ENCODE peak calls at places on chromosomes 3 and 15, in ten cellular contexts. C is MM.1S, X is tibial nerve, H is testis, T is cardiac muscle cell, K is kidney, W is mucosa of descending colon, S is spleen, D is SJSA1, Z is BE2C. I is an unnamed sample.
A peak's percentile ranks its signal among the peaks of the same experiment; 100 is the strongest.

GRCh38 chr3:27089641-27090040 is 279.5 kb downstream of the NEK10 start:
- DNase-seq in T (no peak), Z (no peak), C (no peak), K (no peak), D (no peak), S (no peak), W (no peak), X (no peak), H (no peak), I (no peak)

GRCh38 chr3:63479661-63480035 is 172.8 kb upstream of the SNTN start:
- DNase-seq in W (no peak), D (no peak), C (no peak), H (no peak), K (no peak), T (peak; percentile 25), S (no peak), Z (no peak), X (no peak), I (no peak)

GRCh38 chr15:82647045-82647834 is at the start of gene CPEB1:
- DNase-seq in Z (peak; percentile 39), C (no peak), X (no peak), T (peak; percentile 45), K (peak; percentile 83), H (peak; percentile 72), S (no peak), D (peak; percentile 49), W (peak; percentile 15), I (no peak)

GRCh38 chr3:14462738-14463137 is 60.3 kb downstream of the SLC6A6 start:
- DNase-seq in W (no peak), T (no peak), X (no peak), C (no peak), S (no peak), H (no peak), Z (no peak), K (no peak), D (no peak), I (peak; percentile 84)

GRCh38 chr3:55658297-55659022 is 171.4 kb upstream of the WNT5A start:
- DNase-seq in C (peak; percentile 89), H (no peak), W (no peak), X (no peak), S (no peak), Z (no peak), K (no peak), T (no peak), D (no peak), I (peak; percentile 21)

GRCh38 chr3:13493867-13494441 is 13.8 kb downstream of the HDAC11 start:
- DNase-seq in X (no peak), W (no peak), C (no peak), T (no peak), H (no peak), K (peak; percentile 60), D (no peak), Z (no peak), S (peak; percentile 60), I (no peak)

GRCh38 chr15:54482251-54482650 is 504.0 kb downstream of the UNC13C start:
- DNase-seq in K (no peak), D (no peak), T (no peak), H (no peak), C (no peak), W (no peak), S (peak; percentile 35), Z (no peak), X (no peak), I (no peak)

GRCh38 chr3:10560060-10560861 is 54.9 kb upstream of the ATP2B2 start:
- DNase-seq in W (no peak), C (no peak), S (no peak), X (no peak), D (no peak), T (no peak), Z (no peak), K (no peak), H (no peak), I (no peak)

GRCh38 chr15:39461536-39462140 is 119.2 kb upstream of the THBS1 start:
- DNase-seq in X (no peak), Z (no peak), T (no peak), K (peak; percentile 90), D (no peak), C (no peak), W (no peak), H (peak; percentile 76), S (no peak), I (no peak)

GRCh38 chr3:21331321-21331720 is 419.7 kb downstream of the ZNF385D start:
- DNase-seq in X (no peak), S (no peak), C (no peak), H (no peak), Z (no peak), W (no peak), T (no peak), D (no peak), K (no peak), I (no peak)

GRCh38 chr15:47991376-47991775 is 129.4 kb upstream of the SLC24A5 start:
- DNase-seq in H (no peak), K (no peak), W (no peak), Z (no peak), X (no peak), T (no peak), S (no peak), C (no peak), D (no peak), I (no peak)

GRCh38 chr3:37907906-37908305 is 46.2 kb downstream of the CTDSPL start:
- DNase-seq in W (no peak), S (no peak), Z (no peak), X (no peak), D (no peak), H (no peak), K (no peak), C (peak; percentile 97), T (no peak), I (no peak)

DNA sequence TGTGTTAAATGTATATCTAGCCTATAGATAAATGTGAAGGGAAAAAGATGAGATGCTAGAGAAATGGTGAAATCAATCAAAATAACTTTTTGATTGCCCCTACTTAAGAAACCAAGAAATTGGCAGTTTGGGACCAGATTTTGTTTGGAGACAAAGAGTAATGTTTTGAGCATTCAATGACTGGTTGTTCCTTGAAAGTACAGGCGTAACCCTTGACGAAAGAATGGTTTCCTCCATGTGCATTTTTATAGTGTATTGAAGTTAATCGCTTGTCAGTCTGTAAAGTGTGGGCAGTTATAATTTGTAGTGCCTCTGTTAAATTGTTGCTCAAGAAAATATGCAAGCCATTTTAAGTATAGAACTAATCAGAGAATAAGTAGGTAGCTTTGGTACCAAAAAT is 1.2 kb downstream of the KIF23 start:
- DNase-seq in D (no peak), C (no peak), S (no peak), T (no peak), Z (no peak), X (no peak), H (no peak), K (no peak), W (no peak), I (no peak)
- H3K4me3 ChIP-seq in D (peak overlapping the region; percentile 82), C (peak overlapping the region; percentile 91), S (no peak overlapping the region), T (peak overlapping the region; percentile 66), Z (peak overlapping the region; percentile 85), X (no peak overlapping the region), H (no peak overlapping the region), K (no peak overlapping the region), W (no peak overlapping the region), I (no peak overlapping the region)

GRCh38 chr3:150545419-150546225 is 674 bp downstream of the SERP1 start:
- DNase-seq in K (peak; percentile 91), W (peak; percentile 63), C (peak; percentile 45), H (peak; percentile 46), Z (no peak), D (peak; percentile 52), X (peak; percentile 21), T (peak; percentile 17), S (no peak), I (peak; percentile 46)

GRCh38 chr3:150543128-150543527 is 3.2 kb downstream of the SERP1 start:
- DNase-seq in S (no peak), D (no peak), K (no peak), X (no peak), Z (no peak), T (no peak), W (no peak), C (no peak), H (no peak), I (no peak)

GRCh38 chr3:150544040-150544439 is 2.3 kb downstream of the SERP1 start:
- DNase-seq in W (no peak), D (no peak), T (no peak), X (no peak), Z (no peak), K (no peak), C (no peak), H (no peak), S (no peak), I (peak; percentile 73)

GRCh38 chr3:150543531-150543930 is 2.8 kb downstream of the SERP1 start:
- DNase-seq in C (no peak), D (no peak), S (no peak), W (no peak), Z (no peak), H (no peak), X (no peak), T (no peak), K (no peak), I (no peak)

DNA sequence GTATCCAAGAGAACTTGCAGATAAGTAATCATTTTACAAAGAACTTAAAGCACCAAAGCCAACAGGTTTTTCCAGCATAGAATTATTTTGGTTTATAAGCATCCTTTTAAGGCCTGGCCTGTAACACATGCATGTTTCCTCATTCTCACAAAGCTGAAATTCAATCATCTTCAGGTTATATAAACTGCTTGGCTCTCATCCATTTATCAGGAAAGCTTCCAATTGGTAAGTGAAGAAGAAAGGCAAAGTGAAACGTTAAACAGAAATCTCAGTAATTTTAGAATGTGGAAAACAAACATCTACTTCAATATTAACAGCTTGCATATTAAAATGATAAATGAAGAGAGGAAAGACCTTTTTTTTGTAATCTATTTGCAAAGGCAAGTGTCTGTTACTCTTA is 1.6 kb downstream of the SERP1 start:
- DNase-seq in W (no peak), H (no peak), C (no peak), D (no peak), K (no peak), S (no peak), X (no peak), T (no peak), Z (no peak), I (no peak)
- H3K36me3 ChIP-seq in W (no peaks in the 10 kb centered on the region), H (no peaks in the 10 kb centered on the region), C (peaks cover 16% of the 10 kb centered on the region), D (peaks cover 20% of the 10 kb centered on the region), K (peaks cover 5% of the 10 kb centered on the region), S (peaks cover 27% of the 10 kb centered on the region), X (no peaks in the 10 kb centered on the region), T (peaks cover 15% of the 10 kb centered on the region), Z (peaks cover 16% of the 10 kb centered on the region), I (peaks cover 4% of the 10 kb centered on the region)

DNA sequence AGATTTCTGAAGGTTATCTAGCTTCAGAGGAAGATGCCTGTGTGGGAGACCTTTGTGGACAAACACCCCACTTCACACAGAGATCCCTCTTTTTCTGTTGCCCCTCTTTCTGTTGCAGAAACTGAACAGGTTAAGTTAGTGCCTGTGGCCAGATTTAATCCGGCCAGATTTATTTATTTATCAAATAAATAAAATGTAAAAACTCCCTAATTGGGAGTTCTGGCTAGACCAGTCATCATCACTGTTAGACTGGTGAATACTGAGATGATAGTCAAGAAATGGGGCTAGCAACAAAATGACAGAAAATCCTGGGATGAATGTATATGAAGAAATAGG is 1.2 kb upstream of the TBC1D5 start:
- DNase-seq in T (no peak), Z (no peak), H (no peak), X (no peak), C (no peak), W (no peak), K (no peak), S (no peak), D (no peak), I (no peak)
- H3K4me3 ChIP-seq in T (peak overlapping the region; percentile 86), Z (no peak overlapping the region), H (no peak overlapping the region), X (no peak overlapping the region), C (peak overlapping the region; percentile 89), W (no peak overlapping the region), K (no peak overlapping the region), S (no peak overlapping the region), D (no peak overlapping the region), I (no peak overlapping the region)

GRCh38 chr3:185648396-185648795 is 62.3 kb downstream of the SENP2 start:
- DNase-seq in Z (no peak), K (no peak), S (no peak), H (no peak), W (no peak), T (no peak), C (no peak), X (no peak), D (no peak), I (no peak)
- H3K36me3 ChIP-seq in Z (no peaks in the 10 kb centered on the region), K (peaks cover 2% of the 10 kb centered on the region), S (peaks cover 12% of the 10 kb centered on the region), H (no peaks in the 10 kb centered on the region), W (no peaks in the 10 kb centered on the region), T (peaks cover 60% of the 10 kb centered on the region), C (no peaks in the 10 kb centered on the region), X (no peaks in the 10 kb centered on the region), D (peaks cover 73% of the 10 kb centered on the region), I (peaks cover 33% of the 10 kb centered on the region)

I was measured in bronchial epithelial cell.